ENCODE peak calls at places on chromosome 3, in six cellular contexts. S is left ventricle myocardium inferior, H is coronary artery, X is body of pancreas, Z is GM23338, B is colonic mucosa. O is an unnamed sample.

GRCh38 chr3:100693225-100693624 is 16.1 kb upstream of the TFG start:
- DNase-seq in S (no peak), H (no peak), X (no peak), Z (no peak), B (no peak), O (no peak)

GRCh38 chr3:3800076-3800448 is 831 bp downstream of the LRRN1 start:
- DNase-seq in S (no peak), H (no peak), X (peak), Z (peak), B (peak), O (no peak)

GRCh38 chr3:191051037-191051436 is 148.0 kb upstream of the OSTN start:
- DNase-seq in S (no peak), H (no peak), X (no peak), Z (peak), B (no peak), O (no peak)

GRCh38 chr3:169694117-169694516 is 30.6 kb upstream of the MECOM start:
- DNase-seq in S (no peak), H (no peak), X (no peak), Z (peak), B (no peak), O (no peak)

GRCh38 chr3:128170866-128171516 is 17.7 kb downstream of the EEFSEC start:
- DNase-seq in S (no peak), H (no peak), X (peak), Z (peak), B (peak), O (no peak)

GRCh38 chr3:71064976-71065763 is 518.4 kb downstream of the FOXP1 start:
- DNase-seq in S (peak), H (peak), X (peak), Z (peak), B (peak), O (peak)

GRCh38 chr3:65376426-65376825 is 662.3 kb downstream of the MAGI1 start:
- DNase-seq in S (no peak), H (no peak), X (no peak), Z (no peak), B (no peak), O (no peak)

GRCh38 chr3:18580268-18580667 is 155.1 kb upstream of the SATB1 start:
- DNase-seq in S (no peak), H (no peak), X (peak), Z (no peak), B (peak), O (no peak)

GRCh38 chr3:65927576-65927975 is 111.1 kb downstream of the MAGI1 start:
- DNase-seq in S (no peak), H (no peak), X (no peak), Z (peak), B (no peak), O (no peak)

GRCh38 chr3:36488077-36488789 is 107.9 kb downstream of the STAC start:
- DNase-seq in S (no peak), H (no peak), X (no peak), Z (no peak), B (no peak), O (no peak)

GRCh38 chr3:149340310-149340933 is 7.0 kb upstream of the TM4SF18 start:
- DNase-seq in S (no peak), H (no peak), X (peak), Z (no peak), B (no peak), O (no peak)

GRCh38 chr3:193796089-193796488 is 203.1 kb downstream of the OPA1 start:
- DNase-seq in S (no peak), H (no peak), X (no peak), Z (no peak), B (no peak), O (no peak)

GRCh38 chr3:188842628-188843027 is 329.1 kb upstream of the TPRG1 start:
- DNase-seq in S (no peak), H (no peak), X (no peak), Z (no peak), B (no peak), O (no peak)

GRCh38 chr3:67907735-67908134 is 253.3 kb upstream of the SUCLG2 start:
- DNase-seq in S (no peak), H (no peak), X (no peak), Z (no peak), B (no peak), O (no peak)

GRCh38 chr3:161271646-161272045 is 50.5 kb downstream of the NMD3 start:
- DNase-seq in S (no peak), H (no peak), X (no peak), Z (no peak), B (no peak), O (no peak)

GRCh38 chr3:153247331-153248311 is 85.6 kb downstream of the RAP2B start:
- DNase-seq in S (no peak), H (no peak), X (peak), Z (no peak), B (no peak), O (no peak)

GRCh38 chr3:165526367-165526766 is 310.9 kb downstream of the BCHE start:
- DNase-seq in S (no peak), H (no peak), X (no peak), Z (peak), B (no peak), O (no peak)

GRCh38 chr3:79027593-79027992 is 740.2 kb downstream of the ROBO1 start:
- DNase-seq in S (no peak), H (no peak), X (no peak), Z (no peak), B (no peak), O (no peak)

GRCh38 chr3:66036586-66037061 is 2.1 kb downstream of the MAGI1 start:
- DNase-seq in S (no peak), H (no peak), X (peak), Z (peak), B (no peak), O (no peak)

GRCh38 chr3:14516738-14517345 is 23.3 kb downstream of the GRIP2 start:
- DNase-seq in S (no peak), H (no peak), X (no peak), Z (no peak), B (no peak), O (no peak)

GRCh38 chr3:30520695-30521094 is 85.7 kb upstream of the TGFBR2 start:
- DNase-seq in S (no peak), H (no peak), X (no peak), Z (no peak), B (no peak), O (no peak)

GRCh38 chr3:129633751-129634481 is 27.4 kb upstream of the PLXND1 start:
- DNase-seq in S (no peak), H (no peak), X (no peak), Z (peak), B (no peak), O (no peak)

GRCh38 chr3:138009476-138010272 is at the start of gene CLDN18:
- DNase-seq in S (peak), H (no peak), X (no peak), Z (peak), B (no peak), O (no peak)

GRCh38 chr3:142853270-142854163 is 35.4 kb downstream of the PCOLCE2 start:
- DNase-seq in S (peak), H (no peak), X (peak), Z (no peak), B (no peak), O (no peak)

GRCh38 chr3:62888180-62888579 is 13.0 kb upstream of the CADPS start:
- DNase-seq in S (no peak), H (no peak), X (no peak), Z (peak), B (no peak), O (no peak)

GRCh38 chr3:51953445-51953844 is 1.7 kb upstream of the GPR62 start:
- DNase-seq in S (no peak), H (no peak), X (no peak), Z (no peak), B (no peak), O (no peak)

GRCh38 chr3:20394243-20394642 is 208.2 kb upstream of the SGO1 start:
- DNase-seq in S (no peak), H (no peak), X (no peak), Z (no peak), B (no peak), O (no peak)

GRCh38 chr3:20396335-20396734 is 210.3 kb upstream of the SGO1 start:
- DNase-seq in S (no peak), H (no peak), X (no peak), Z (no peak), B (no peak), O (no peak)

GRCh38 chr3:20395692-20396091 is 209.7 kb upstream of the SGO1 start:
- DNase-seq in S (no peak), H (no peak), X (no peak), Z (no peak), B (no peak), O (no peak)

GRCh38 chr3:20391628-20392027 is 205.6 kb upstream of the SGO1 start:
- DNase-seq in S (no peak), H (no peak), X (no peak), Z (no peak), B (no peak), O (no peak)
- H3K27ac ChIP-seq in S (no peak), H (no peak), X (no peak), Z (no peak), B (no peak), O (no peak)

DNA sequence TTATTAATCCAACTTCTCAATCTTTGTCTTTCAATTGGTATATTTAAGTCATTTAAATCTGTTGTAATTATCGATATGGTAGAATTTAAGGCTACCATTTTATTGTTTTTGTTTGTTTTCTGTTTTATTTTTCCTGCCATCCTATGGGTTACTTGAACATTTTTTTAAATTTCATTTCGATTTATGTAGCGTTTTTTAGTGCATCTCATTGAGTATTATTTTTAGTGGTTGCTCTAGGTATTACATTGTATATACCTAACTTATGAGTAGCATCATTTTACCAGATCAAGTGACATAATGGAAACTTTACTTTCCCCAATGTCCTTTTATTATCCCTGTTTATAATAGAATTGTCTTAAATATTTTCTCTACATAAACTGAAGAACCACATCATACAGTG is 247.5 kb upstream of the MRPL3 start:
- DNase-seq in S (no peak), H (no peak), X (no peak), Z (no peak), B (no peak), O (no peak)
- TF ChIP-seq CTCF in S (no peak), H (no peak), X (no peak), Z (no peak), B (no peak), O (no peak)

GRCh38 chr3:168431436-168431835 is 335.7 kb upstream of the GOLIM4 start:
- DNase-seq in S (no peak), H (no peak), X (no peak), Z (no peak), B (no peak), O (no peak)
- H3K27ac ChIP-seq in S (no peak), H (no peak), X (no peak), Z (no peak), B (no peak), O (no peak)

GRCh38 chr3:44988073-44988472 is 12.0 kb downstream of the EXOSC7 start:
- DNase-seq in S (no peak), H (no peak), X (no peak), Z (peak), B (no peak), O (no peak)
- TF ChIP-seq CTCF in S (peak), H (no peak), X (peak), Z (peak), B (peak), O (peak)

DNA sequence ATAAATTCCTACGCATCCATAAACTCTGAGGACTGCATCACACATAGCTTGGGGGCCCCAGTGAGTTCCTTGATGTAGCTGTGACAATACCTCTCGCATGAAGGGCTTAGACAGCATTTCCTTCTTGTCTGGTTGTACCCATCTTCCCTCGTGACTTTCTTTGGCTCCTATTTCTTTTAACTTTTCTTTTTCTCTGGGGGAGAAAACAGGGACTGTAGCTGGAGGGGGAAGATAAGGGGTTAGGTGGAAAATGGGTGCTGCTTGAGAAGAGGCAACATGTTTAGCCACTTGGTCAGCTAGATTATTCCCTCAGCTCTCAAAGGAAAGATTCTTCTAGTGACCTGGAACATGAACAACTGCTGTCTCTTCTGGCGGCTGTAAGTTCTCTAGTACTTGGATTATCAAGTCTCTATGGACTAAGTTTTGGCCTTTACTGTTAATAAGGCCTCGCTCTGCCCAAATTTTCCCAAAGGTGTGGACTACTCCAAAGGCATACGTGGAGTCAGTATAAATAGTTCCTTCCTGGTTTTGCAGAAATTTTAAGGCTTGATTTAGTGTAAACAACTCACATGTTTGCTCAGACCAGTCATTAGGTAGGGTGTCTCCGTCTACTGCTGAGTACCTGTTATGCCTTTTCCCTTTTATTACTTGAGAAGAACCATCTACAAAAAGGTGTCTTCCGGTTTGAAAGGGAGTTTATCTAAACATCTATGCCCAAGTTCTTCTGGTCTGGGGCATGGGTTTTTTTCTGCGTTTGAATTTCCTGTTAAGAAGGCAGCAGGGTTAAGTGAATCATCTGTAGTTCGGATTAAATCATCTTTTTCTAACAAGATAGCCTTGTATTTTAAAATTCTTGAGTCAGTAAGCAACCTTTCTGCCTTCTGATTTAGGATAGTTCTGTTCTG is 21.0 kb upstream of the ATG7 start:
- DNase-seq in S (no peak), H (no peak), X (no peak), Z (no peak), B (no peak), O (no peak)
- H3K27ac ChIP-seq in S (no peak), H (no peak), X (no peak), Z (no peak), B (peak), O (no peak)

GRCh38 chr3:179653106-179653776 is 401 bp downstream of the USP13 start:
- DNase-seq in S (peak), H (peak), X (peak), Z (peak), B (peak), O (peak)

GRCh38 chr3:179655236-179655635 is 2.4 kb downstream of the USP13 start:
- DNase-seq in S (no peak), H (no peak), X (no peak), Z (no peak), B (no peak), O (no peak)

GRCh38 chr3:179653777-179654117 is 907 bp downstream of the USP13 start:
- DNase-seq in S (peak), H (no peak), X (peak), Z (no peak), B (no peak), O (peak)

GRCh38 chr3:179651687-179652466 is 963 bp upstream of the USP13 start:
- DNase-seq in S (no peak), H (no peak), X (no peak), Z (no peak), B (no peak), O (no peak)

DNA sequence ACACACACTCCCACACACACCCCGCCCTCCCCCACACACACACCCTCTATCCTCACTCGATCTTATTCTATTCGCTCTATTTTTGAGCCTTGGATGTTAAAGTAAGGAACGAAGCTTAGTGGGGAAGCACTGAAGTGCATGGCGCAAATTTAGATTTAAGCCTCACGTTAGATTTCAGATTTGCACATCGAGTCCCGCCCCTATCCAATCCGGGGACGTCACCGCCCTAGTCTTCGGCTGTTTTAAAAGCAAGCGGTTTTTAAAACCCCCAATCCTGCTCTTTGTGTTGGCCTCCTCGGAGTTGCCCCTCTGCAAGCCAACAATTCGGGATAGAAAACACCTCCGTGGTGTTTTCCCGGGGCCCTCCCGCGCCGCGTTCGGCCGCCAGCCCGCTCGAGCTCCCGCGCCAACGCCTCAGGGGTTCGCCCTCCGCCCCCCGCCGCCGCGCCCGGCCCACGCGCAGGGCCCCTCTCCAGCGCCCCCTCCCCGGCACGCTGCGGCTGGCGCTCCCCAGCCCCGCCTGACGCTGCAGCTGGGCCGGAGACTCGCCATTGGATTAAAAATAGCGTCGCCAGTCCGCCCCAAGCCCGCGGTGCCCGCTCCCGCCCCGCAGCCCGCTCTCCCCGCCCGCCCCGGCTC is at the start of gene USP13:
- DNase-seq in S (peak), H (peak), X (peak), Z (peak), B (peak), O (no peak)
- TF ChIP-seq CTCF in S (no peak), H (no peak), X (peak), Z (no peak), B (no peak), O (no peak)

GRCh38 chr3:146091397-146091796 is 69.6 kb downstream of the PLOD2 start:
- DNase-seq in S (no peak), H (no peak), X (no peak), Z (no peak), B (no peak), O (no peak)

GRCh38 chr3:146093928-146094327 is 67.1 kb downstream of the PLOD2 start:
- DNase-seq in S (no peak), H (peak), X (peak), Z (no peak), B (no peak), O (no peak)

GRCh38 chr3:146088840-146089239 is 72.1 kb downstream of the PLOD2 start:
- DNase-seq in S (no peak), H (no peak), X (no peak), Z (no peak), B (no peak), O (no peak)

GRCh38 chr3:146090521-146090920 is 70.5 kb downstream of the PLOD2 start:
- DNase-seq in S (no peak), H (no peak), X (no peak), Z (no peak), B (no peak), O (no peak)

DNA sequence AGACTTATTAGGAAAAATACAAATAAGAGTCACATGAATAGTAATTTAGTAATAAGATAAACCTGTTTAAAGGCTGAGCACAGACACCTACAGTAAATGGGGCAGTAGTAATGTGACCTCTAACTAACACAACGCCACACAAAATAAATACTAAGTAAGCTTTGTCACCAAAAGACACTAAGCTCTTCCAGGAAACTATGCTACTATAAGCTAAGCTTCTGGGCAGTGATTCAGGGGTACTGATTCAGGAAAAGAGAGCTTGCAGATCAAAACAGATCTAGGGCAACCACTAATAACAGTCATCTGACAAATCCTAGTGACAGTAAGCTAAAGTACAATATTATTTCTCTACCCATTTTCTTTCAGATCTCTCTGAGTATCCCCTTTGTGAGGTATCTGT is 68.8 kb downstream of the PLOD2 start:
- DNase-seq in S (no peak), H (no peak), X (no peak), Z (no peak), B (no peak), O (no peak)
- H3K27ac ChIP-seq in S (no peak), H (no peak), X (peak), Z (no peak), B (no peak), O (no peak)

DNA sequence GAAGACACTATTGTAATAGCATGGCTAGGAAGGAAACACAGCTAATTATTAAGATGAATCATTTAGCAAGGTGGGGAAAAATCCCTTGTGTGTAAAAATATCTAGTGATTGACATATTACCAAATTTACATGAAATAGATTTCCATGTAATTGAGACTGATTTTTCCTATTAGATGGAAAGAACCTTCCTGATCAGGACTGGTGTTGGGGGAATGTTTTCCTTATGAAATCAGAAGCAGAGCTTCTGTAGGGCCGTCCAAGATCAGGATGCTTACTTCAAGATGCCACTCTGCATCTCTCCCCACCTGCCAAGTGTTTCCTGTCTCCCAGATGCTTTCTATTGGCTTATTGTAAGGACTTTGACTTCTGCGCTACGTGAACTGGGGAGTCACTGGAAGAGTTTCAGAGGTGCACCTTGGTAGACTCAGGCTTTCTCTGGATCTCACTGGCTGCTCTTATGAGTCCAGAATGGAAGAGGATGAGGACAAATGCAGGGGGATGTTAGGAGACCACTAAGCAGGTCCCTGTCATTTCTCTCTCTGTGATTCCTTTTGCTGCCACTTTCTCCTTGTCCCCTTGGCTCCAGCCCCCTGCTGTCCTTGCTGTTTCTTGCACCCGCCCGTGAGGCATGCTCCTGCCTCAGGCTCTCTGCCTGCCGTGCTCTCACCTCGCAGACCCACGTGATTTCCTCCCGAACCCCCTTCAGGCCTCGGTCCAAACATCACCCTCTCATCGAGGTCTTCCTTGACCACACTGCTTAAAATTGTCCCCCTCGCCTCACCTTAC is 30.1 kb downstream of the BTD start:
- DNase-seq in S (no peak), H (no peak), X (no peak), Z (peak), B (no peak), O (no peak)
- TF ChIP-seq CTCF in S (no peak), H (no peak), X (no peak), Z (peak), B (no peak), O (no peak)

GRCh38 chr3:171240504-171240835 is 213.9 kb upstream of the SLC2A2 start:
- DNase-seq in S (no peak), H (no peak), X (no peak), Z (no peak), B (no peak), O (no peak)
- H3K27ac ChIP-seq in S (no peak), H (no peak), X (no peak), Z (no peak), B (no peak), O (no peak)

O was measured in Peyer's patch.